ENCODE peak calls at places on chromosomes 11 and 22, in four cellular contexts. M is EL, J is Caki2, D is Kasumi-1. R is an unnamed sample.

GRCh38 chr22:24894998-24895397 is 51.5 kb downstream of the LHFPL7 start:
- DNase-seq in J (no peak), M (peak; percentile 24), D (peak; percentile 3), R (peak; percentile 18)

GRCh38 chr11:109048098-109048497 is 373.9 kb upstream of the C11orf87 start:
- DNase-seq in M (peak; percentile 16), J (no peak), D (no peak), R (no peak)

GRCh38 chr11:127609025-127609788 is 608.6 kb upstream of the KIRREL3 start:
- DNase-seq in M (no peak), D (no peak), J (no peak), R (no peak)

GRCh38 chr22:38230108-38230825 is 28.5 kb downstream of the MAFF start:
- DNase-seq in D (peak; percentile 80), J (no peak), M (no peak), R (no peak)

GRCh38 chr11:10751581-10751940 is 515 bp downstream of the CTR9 start:
- DNase-seq in D (peak; percentile 25), M (no peak), J (no peak), R (no peak)

GRCh38 chr11:10701982-10702381 is 8.4 kb upstream of the IRAG1 start:
- DNase-seq in D (no peak), M (peak; percentile 29), J (no peak), R (no peak)

GRCh38 chr11:12673924-12674570 is at the start of gene TEAD1:
- DNase-seq in M (peak; percentile 95), D (no peak), J (peak; percentile 94), R (peak; percentile 82)

GRCh38 chr22:20983081-20983745 is 1.1 kb downstream of the LZTR1 start:
- DNase-seq in J (no peak), M (no peak), D (no peak), R (no peak)

GRCh38 chr11:95884364-95884763 is 39.5 kb downstream of the MTMR2 start:
- DNase-seq in M (peak; percentile 49), J (peak; percentile 66), D (no peak), R (peak; percentile 76)

R was measured in retinal pigment epithelial cell.